ENCODE peak calls at places on chromosomes 11 and 22, in five cellular contexts. K, E, X, T and I are unnamed samples.

GRCh38 chr11:125083312-125084056 is 20.4 kb downstream of the SLC37A2 start:
- DNase-seq in T (no peak), X (no peak), K (no peak), E (no peak), I (peak)

GRCh38 chr22:35212020-35212419 is 45.3 kb upstream of the HMGXB4 start:
- DNase-seq in X (no peak), T (no peak), K (no peak), E (no peak), I (no peak)

GRCh38 chr11:17711836-17712235 is 7.5 kb upstream of the MYOD1 start:
- DNase-seq in X (no peak), E (no peak), T (no peak), K (no peak), I (no peak)

GRCh38 chr22:20807315-20807752 is 33.4 kb downstream of the SERPIND1 start:
- DNase-seq in T (peak), E (peak), K (no peak), X (no peak), I (no peak)

GRCh38 chr22:26553056-26553752 is 36.7 kb downstream of the TPST2 start:
- DNase-seq in T (no peak), K (no peak), E (peak), X (no peak), I (no peak)

GRCh38 chr11:116857316-116857715 is 19.9 kb upstream of the APOA1 start:
- DNase-seq in E (no peak), T (no peak), K (no peak), X (no peak), I (no peak)

GRCh38 chr11:72378704-72379383 is 55.5 kb downstream of the CLPB start:
- DNase-seq in E (peak), K (no peak), T (no peak), X (no peak), I (no peak)

GRCh38 chr11:117281159-117281558 is 10.0 kb upstream of the BACE1-AS start:
- DNase-seq in K (no peak), X (no peak), T (peak), E (peak), I (no peak)

GRCh38 chr22:49964493-49965290 is 4.1 kb downstream of the PIM3 start:
- DNase-seq in X (no peak), E (no peak), T (no peak), K (no peak), I (no peak)

GRCh38 chr11:59810189-59810910 is at the start of gene MRPL16:
- DNase-seq in E (peak), T (peak), X (peak), K (peak), I (peak)
- TF ChIP-seq CTCF in E (no peak), T (peak), X (peak), K (peak), I (no peak)

GRCh38 chr11:120912504-120912903 is 111.4 kb upstream of the TBCEL start:
- DNase-seq in X (no peak), E (peak), K (peak), T (peak), I (no peak)
- TF ChIP-seq CTCF in X (no peak), E (peak), K (peak), T (peak), I (peak)

DNA sequence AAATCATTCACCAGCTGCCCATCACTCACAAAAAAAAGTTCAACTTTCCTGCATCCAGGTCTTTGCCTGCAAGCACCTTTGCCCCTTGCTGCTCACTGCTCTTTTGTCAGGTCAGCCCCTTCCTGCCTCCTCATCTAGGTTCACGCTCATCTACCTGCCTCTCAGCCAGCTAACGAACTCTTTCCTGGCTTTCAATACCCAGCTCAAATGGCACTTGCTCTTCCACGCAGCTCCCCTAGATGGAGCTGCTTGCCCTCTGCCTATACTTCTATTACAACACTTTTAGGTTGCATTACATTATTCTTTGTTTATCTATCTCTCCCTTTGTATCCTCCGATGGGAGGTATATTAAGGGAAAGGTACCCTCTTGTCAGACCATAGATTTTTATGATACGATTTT is 78.9 kb upstream of the TBCEL start:
- DNase-seq in K (no peak), E (no peak), T (no peak), X (no peak), I (no peak)
- TF ChIP-seq CTCF in K (peak), E (peak), T (peak), X (no peak), I (no peak)

DNA sequence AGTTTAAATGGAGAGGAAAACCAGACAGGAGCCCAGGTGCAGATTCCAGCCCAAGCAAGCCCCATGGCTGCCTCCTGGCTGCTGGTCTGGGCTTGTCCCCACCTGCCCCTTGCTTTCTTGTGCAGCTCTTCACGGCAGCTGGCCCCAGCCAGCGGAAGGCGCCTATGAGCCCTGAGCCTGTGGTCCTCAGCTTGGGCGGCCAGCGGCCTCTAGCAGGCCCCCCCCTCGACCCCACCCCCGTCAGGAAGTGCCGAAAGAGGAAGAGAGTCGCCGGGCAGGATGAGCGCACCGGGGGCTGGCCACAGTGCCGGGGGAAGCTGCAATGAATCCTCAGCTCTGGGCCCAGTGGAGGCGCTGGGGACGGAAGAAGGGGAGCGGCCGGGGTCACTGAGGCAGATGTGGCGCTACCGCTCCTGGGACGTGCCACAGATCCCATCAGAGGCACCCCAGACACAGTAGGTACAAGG is 2.1 kb upstream of the DGKZ start:
- DNase-seq in E (no peak), K (no peak), T (no peak), X (no peak), I (no peak)
- TF ChIP-seq CTCF in E (no peak), K (no peak), T (no peak), X (no peak), I (no peak)

GRCh38 chr11:66123902-66124301 is 53.8 kb downstream of the PACS1 start:
- DNase-seq in E (no peak), K (peak), X (no peak), T (no peak), I (no peak)

GRCh38 chr11:66126064-66126463 is 56.0 kb downstream of the PACS1 start:
- DNase-seq in T (no peak), E (no peak), X (no peak), K (no peak), I (no peak)

GRCh38 chr11:66130978-66131377 is 60.9 kb downstream of the PACS1 start:
- DNase-seq in T (no peak), K (no peak), E (no peak), X (no peak), I (no peak)

GRCh38 chr11:66124564-66124963 is 54.5 kb downstream of the PACS1 start:
- DNase-seq in X (no peak), E (no peak), K (no peak), T (no peak), I (no peak)

GRCh38 chr11:66126808-66127555 is 56.9 kb downstream of the PACS1 start:
- DNase-seq in X (peak), E (no peak), K (no peak), T (no peak), I (no peak)
- TF ChIP-seq CTCF in X (no peak), E (no peak), K (no peak), T (no peak), I (no peak)

DNA sequence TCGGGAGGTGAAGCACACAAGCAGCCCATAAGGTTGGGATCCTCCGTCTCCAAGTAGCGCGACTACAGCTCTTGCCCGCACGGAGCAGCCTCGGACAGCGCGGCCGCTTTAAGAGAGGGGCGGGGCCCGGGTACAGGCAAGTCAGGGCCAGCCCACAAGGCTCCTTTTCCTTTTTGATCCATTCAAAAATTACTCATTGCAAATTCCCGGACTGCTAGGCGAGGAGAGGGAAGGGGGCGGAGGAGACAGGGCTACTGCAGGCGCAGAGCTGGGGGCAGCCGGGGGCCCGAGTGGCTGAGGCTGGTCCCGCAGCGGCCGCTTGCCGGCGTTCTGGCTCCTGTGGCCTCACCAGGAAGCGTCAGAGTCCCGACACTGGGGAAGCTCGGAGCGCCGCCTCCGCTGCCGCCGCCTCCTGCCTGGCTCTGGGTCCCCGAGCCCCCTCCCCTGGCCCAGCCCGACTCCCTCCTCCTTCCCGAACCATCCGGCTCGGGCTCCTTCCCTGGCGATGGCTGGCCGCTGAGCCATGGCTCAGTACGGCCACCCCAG is at the start of gene UBASH3B:
- DNase-seq in E (peak), X (peak), K (no peak), T (peak), I (no peak)
- TF ChIP-seq CTCF in E (no peak), X (peak), K (peak), T (no peak), I (peak)

GRCh38 chr11:57567512-57568329 is at the start of gene UBE2L6:
- DNase-seq in E (no peak), T (no peak), K (no peak), X (peak), I (peak)
- TF ChIP-seq CTCF in E (no peak), T (no peak), K (peak), X (no peak), I (peak)